ENCODE peak calls at places on chromosomes 12 and 14, in six cellular contexts. One of them, this sample, is unnamed.

GRCh38 chr14:90381011-90381790 is 15.6 kb upstream of the CALM1 start:
- DNase-seq in spleen: no peak
- DNase-seq in uterus: peak
- DNase-seq in transverse colon: peak
- DNase-seq in A549: no peak
- DNase-seq in ovary: no peak
- DNase-seq in this sample: peak

GRCh38 chr12:123801573-123802178 is 39.6 kb downstream of the DNAH10 start:
- DNase-seq in spleen: no peak
- DNase-seq in uterus: no peak
- DNase-seq in transverse colon: no peak
- DNase-seq in A549: peak
- DNase-seq in ovary: no peak
- DNase-seq in this sample: peak

GRCh38 chr12:42502671-42503070 is 86.9 kb downstream of the PRICKLE1 start:
- DNase-seq in spleen: no peak
- DNase-seq in uterus: no peak
- DNase-seq in transverse colon: no peak
- DNase-seq in A549: no peak
- DNase-seq in ovary: no peak
- DNase-seq in this sample: no peak

GRCh38 chr14:47240755-47241437 is 434.5 kb downstream of the MDGA2 start:
- DNase-seq in spleen: no peak
- DNase-seq in uterus: no peak
- DNase-seq in transverse colon: no peak
- DNase-seq in A549: no peak
- DNase-seq in ovary: no peak
- DNase-seq in this sample: no peak

GRCh38 chr14:94473666-94474410 is 2.2 kb downstream of the SERPINA9 start:
- DNase-seq in spleen: no peak
- DNase-seq in uterus: no peak
- DNase-seq in transverse colon: no peak
- DNase-seq in A549: no peak
- DNase-seq in ovary: no peak
- DNase-seq in this sample: no peak

GRCh38 chr12:95637471-95638155 is 86.3 kb upstream of the USP44 start:
- DNase-seq in spleen: no peak
- DNase-seq in uterus: no peak
- DNase-seq in transverse colon: no peak
- DNase-seq in A549: peak
- DNase-seq in ovary: no peak
- DNase-seq in this sample: no peak

GRCh38 chr14:101502761-101503392 is 58.4 kb upstream of the DIO3 start:
- DNase-seq in spleen: peak
- DNase-seq in uterus: peak
- DNase-seq in transverse colon: no peak
- DNase-seq in A549: no peak
- DNase-seq in ovary: peak
- DNase-seq in this sample: no peak

GRCh38 chr12:75656650-75657049 is 145.2 kb upstream of the KRR1 start:
- DNase-seq in spleen: no peak
- DNase-seq in uterus: no peak
- DNase-seq in transverse colon: no peak
- DNase-seq in A549: peak
- DNase-seq in ovary: no peak
- DNase-seq in this sample: no peak

GRCh38 chr12:89464974-89465592 is 59.5 kb downstream of the GALNT4 start:
- DNase-seq in spleen: no peak
- DNase-seq in uterus: no peak
- DNase-seq in transverse colon: no peak
- DNase-seq in A549: no peak
- DNase-seq in ovary: no peak
- DNase-seq in this sample: no peak

GRCh38 chr14:89773644-89774316 is 180.8 kb downstream of the EFCAB11 start:
- DNase-seq in spleen: peak
- DNase-seq in uterus: no peak
- DNase-seq in transverse colon: peak
- DNase-seq in A549: peak
- DNase-seq in ovary: no peak
- DNase-seq in this sample: peak

GRCh38 chr12:91129662-91130362 is 18.5 kb upstream of the LUM start:
- DNase-seq in spleen: no peak
- DNase-seq in uterus: no peak
- DNase-seq in transverse colon: no peak
- DNase-seq in A549: no peak
- DNase-seq in ovary: no peak
- DNase-seq in this sample: no peak

GRCh38 chr14:64891839-64892375 is 12.2 kb upstream of the SPTB start:
- DNase-seq in spleen: no peak
- DNase-seq in uterus: no peak
- DNase-seq in transverse colon: peak
- DNase-seq in A549: peak
- DNase-seq in ovary: no peak
- DNase-seq in this sample: peak

GRCh38 chr12:64900540-64900939 is 76.1 kb downstream of the TBC1D30 start:
- DNase-seq in spleen: no peak
- DNase-seq in uterus: no peak
- DNase-seq in transverse colon: no peak
- DNase-seq in A549: no peak
- DNase-seq in ovary: no peak
- DNase-seq in this sample: no peak

GRCh38 chr12:94589591-94590001 is 60.8 kb downstream of the TMCC3 start:
- DNase-seq in spleen: no peak
- DNase-seq in uterus: no peak
- DNase-seq in transverse colon: no peak
- DNase-seq in A549: no peak
- DNase-seq in ovary: no peak
- DNase-seq in this sample: no peak

GRCh38 chr12:94590428-94590827 is 59.9 kb downstream of the TMCC3 start:
- DNase-seq in spleen: no peak
- DNase-seq in uterus: no peak
- DNase-seq in transverse colon: no peak
- DNase-seq in A549: no peak
- DNase-seq in ovary: no peak
- DNase-seq in this sample: no peak

GRCh38 chr12:94593822-94594442 is 56.4 kb downstream of the TMCC3 start:
- DNase-seq in spleen: no peak
- DNase-seq in uterus: no peak
- DNase-seq in transverse colon: no peak
- DNase-seq in A549: no peak
- DNase-seq in ovary: no peak
- DNase-seq in this sample: no peak

GRCh38 chr12:94594443-94594825 is 55.9 kb downstream of the TMCC3 start:
- DNase-seq in spleen: no peak
- DNase-seq in uterus: no peak
- DNase-seq in transverse colon: no peak
- DNase-seq in A549: no peak
- DNase-seq in ovary: no peak
- DNase-seq in this sample: no peak

GRCh38 chr12:94592080-94592479 is 58.3 kb downstream of the TMCC3 start:
- DNase-seq in spleen: no peak
- DNase-seq in uterus: no peak
- DNase-seq in transverse colon: no peak
- DNase-seq in A549: no peak
- DNase-seq in ovary: no peak
- DNase-seq in this sample: no peak
- TF ChIP-seq POLR2A in spleen: no peak
- TF ChIP-seq POLR2A in uterus: no peak
- TF ChIP-seq POLR2A in transverse colon: no peak
- TF ChIP-seq POLR2A in A549: no peak
- TF ChIP-seq POLR2A in ovary: no peak
- TF ChIP-seq POLR2A in this sample: no peak

DNA sequence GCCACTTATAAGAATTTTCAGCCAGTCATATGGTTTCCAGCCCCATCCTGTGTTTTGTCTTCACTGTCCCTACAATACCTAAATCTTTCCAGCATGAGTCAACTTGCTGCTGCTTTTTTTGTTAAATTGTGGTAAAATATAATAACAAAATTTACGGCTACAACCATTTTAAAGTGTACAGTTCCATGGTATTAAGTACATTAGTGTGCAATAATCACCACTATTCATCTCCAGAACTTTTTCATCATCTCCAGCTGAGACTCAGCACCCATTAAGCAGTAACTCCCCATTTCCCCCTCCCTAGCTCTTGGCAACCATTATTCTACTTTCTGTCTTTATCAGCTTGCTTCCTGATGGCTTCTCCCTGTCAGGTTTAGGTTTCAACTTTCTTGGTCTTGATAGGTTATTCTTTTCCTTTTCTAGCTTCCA is 39.1 kb downstream of the FRS2 start:
- DNase-seq in spleen: no peak
- DNase-seq in uterus: no peak
- DNase-seq in transverse colon: no peak
- DNase-seq in A549: no peak
- DNase-seq in ovary: no peak
- DNase-seq in this sample: no peak
- TF ChIP-seq POLR2A in spleen: no peak
- TF ChIP-seq POLR2A in uterus: no peak
- TF ChIP-seq POLR2A in transverse colon: no peak
- TF ChIP-seq POLR2A in A549: no peak
- TF ChIP-seq POLR2A in ovary: no peak
- TF ChIP-seq POLR2A in this sample: no peak

GRCh38 chr12:53500776-53501614 is at the start of gene TARBP2:
- DNase-seq in spleen: peak
- DNase-seq in uterus: peak
- DNase-seq in transverse colon: peak
- DNase-seq in A549: peak
- DNase-seq in ovary: peak
- DNase-seq in this sample: peak

GRCh38 chr12:53501615-53502181 is 615 bp downstream of the TARBP2 start:
- DNase-seq in spleen: peak
- DNase-seq in uterus: no peak
- DNase-seq in transverse colon: no peak
- DNase-seq in A549: no peak
- DNase-seq in ovary: peak
- DNase-seq in this sample: no peak

GRCh38 chr12:53498235-53498630 is 1.0 kb downstream of the MAP3K12 start:
- DNase-seq in spleen: no peak
- DNase-seq in uterus: no peak
- DNase-seq in transverse colon: no peak
- DNase-seq in A549: no peak
- DNase-seq in ovary: no peak
- DNase-seq in this sample: no peak

GRCh38 chr12:53499261-53500118 is at the start of gene MAP3K12:
- DNase-seq in spleen: peak
- DNase-seq in uterus: peak
- DNase-seq in transverse colon: peak
- DNase-seq in A549: peak
- DNase-seq in ovary: peak
- DNase-seq in this sample: peak

GRCh38 chr12:53500119-53500775 is 836 bp upstream of the TARBP2 start:
- DNase-seq in spleen: no peak
- DNase-seq in uterus: peak
- DNase-seq in transverse colon: peak
- DNase-seq in A549: peak
- DNase-seq in ovary: peak
- DNase-seq in this sample: peak
- TF ChIP-seq POLR2A in spleen: peak
- TF ChIP-seq POLR2A in uterus: peak
- TF ChIP-seq POLR2A in transverse colon: peak
- TF ChIP-seq POLR2A in A549: peak
- TF ChIP-seq POLR2A in ovary: peak
- TF ChIP-seq POLR2A in this sample: peak

GRCh38 chr12:51389302-51389999 is 1.8 kb downstream of the GALNT6 start:
- DNase-seq in spleen: no peak
- DNase-seq in uterus: no peak
- DNase-seq in transverse colon: peak
- DNase-seq in A549: no peak
- DNase-seq in ovary: no peak
- DNase-seq in this sample: peak

GRCh38 chr12:51388826-51389225 is 2.4 kb downstream of the GALNT6 start:
- DNase-seq in spleen: no peak
- DNase-seq in uterus: no peak
- DNase-seq in transverse colon: no peak
- DNase-seq in A549: no peak
- DNase-seq in ovary: no peak
- DNase-seq in this sample: no peak

GRCh38 chr12:51392556-51393237 is 1.5 kb upstream of the GALNT6 start:
- DNase-seq in spleen: no peak
- DNase-seq in uterus: no peak
- DNase-seq in transverse colon: peak
- DNase-seq in A549: no peak
- DNase-seq in ovary: no peak
- DNase-seq in this sample: peak

GRCh38 chr12:51390457-51391046 is 654 bp downstream of the GALNT6 start:
- DNase-seq in spleen: no peak
- DNase-seq in uterus: no peak
- DNase-seq in transverse colon: no peak
- DNase-seq in A549: no peak
- DNase-seq in ovary: no peak
- DNase-seq in this sample: no peak

DNA sequence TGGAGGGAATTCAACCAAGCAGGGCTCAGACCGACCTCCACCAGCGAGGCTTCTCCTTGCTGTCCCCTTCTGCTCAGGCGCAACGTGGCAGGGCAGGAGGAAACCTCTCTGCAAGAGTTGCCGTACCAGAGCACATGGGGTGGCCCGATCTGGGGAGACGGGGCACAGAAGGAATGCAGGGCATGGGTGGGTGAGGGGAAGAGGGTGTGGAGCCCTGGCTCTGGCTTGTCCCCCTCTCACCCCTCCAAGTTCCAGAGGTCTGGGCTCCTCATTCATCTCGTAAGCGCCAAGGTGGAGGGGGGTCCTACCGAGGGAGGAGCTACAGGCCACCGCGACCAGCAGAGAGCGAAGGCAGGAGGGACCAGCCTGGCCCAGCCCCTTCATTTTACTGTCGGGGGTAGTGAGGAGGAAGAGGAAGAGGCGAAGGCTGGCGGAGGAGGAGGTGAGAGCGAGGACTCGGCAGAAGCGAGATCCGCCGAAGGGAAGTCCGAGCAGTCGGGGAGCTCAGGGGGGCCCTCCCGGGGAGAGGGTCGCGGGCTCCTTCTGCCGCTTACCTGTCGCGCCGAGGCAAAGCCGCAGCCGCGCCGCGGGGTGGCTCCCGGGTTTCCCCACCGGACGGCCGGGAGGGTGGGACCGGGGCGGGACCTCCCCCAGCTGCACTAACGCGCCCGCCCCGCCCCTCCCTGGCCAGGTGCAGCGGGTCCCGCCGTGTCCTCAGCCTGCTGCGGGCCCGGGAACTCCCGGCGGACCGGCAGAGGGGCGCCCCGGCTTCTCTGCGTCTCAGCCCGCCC is at the start of gene GALNT6:
- DNase-seq in spleen: peak
- DNase-seq in uterus: no peak
- DNase-seq in transverse colon: peak
- DNase-seq in A549: no peak
- DNase-seq in ovary: no peak
- DNase-seq in this sample: peak
- TF ChIP-seq POLR2A in spleen: peak
- TF ChIP-seq POLR2A in uterus: no peak
- TF ChIP-seq POLR2A in transverse colon: peak
- TF ChIP-seq POLR2A in A549: no peak
- TF ChIP-seq POLR2A in ovary: no peak
- TF ChIP-seq POLR2A in this sample: peak

This sample was measured in erythroblast.